ENCODE peak calls at places on chromosomes 3 and 15, in five cellular contexts. W is bronchial epithelial cell, D is left ventricle myocardium inferior, Z is PC-3, Y is adrenal gland. N is an unnamed sample.

GRCh38 chr3:113668015-113668414 is 28.4 kb downstream of the USF3 start:
- DNase-seq in Y (no peak), W (peak; percentile 9), D (no peak), Z (no peak), N (no peak)

GRCh38 chr3:24829011-24829581 is 334.4 kb upstream of the THRB start:
- DNase-seq in Z (no peak), W (no peak), Y (no peak), D (peak; percentile 38), N (peak; percentile 15)

GRCh38 chr3:48715179-48715800 is 1.7 kb downstream of the IP6K2 start:
- DNase-seq in D (no peak), W (peak; percentile 37), Z (peak; percentile 23), Y (peak; percentile 63), N (no peak)

GRCh38 chr15:93241696-93242585 is 152.9 kb upstream of the RGMA start:
- DNase-seq in D (no peak), W (no peak), Y (no peak), Z (no peak), N (no peak)

GRCh38 chr3:53956591-53956990 is 64.9 kb upstream of the SELENOK start:
- DNase-seq in Z (no peak), Y (no peak), D (no peak), W (no peak), N (no peak)

GRCh38 chr3:141878812-141879211 is 2.4 kb downstream of the ATP1B3 start:
- DNase-seq in Z (no peak), D (no peak), W (peak; percentile 15), Y (no peak), N (no peak)

GRCh38 chr3:13229291-13229949 is 156.2 kb upstream of the IQSEC1 start:
- DNase-seq in Y (no peak), Z (peak; percentile 92), D (no peak), W (peak; percentile 84), N (no peak)

GRCh38 chr3:122092460-122093165 is 37.5 kb downstream of the CD86 start:
- DNase-seq in D (peak; percentile 16), Y (peak; percentile 76), Z (peak; percentile 81), W (peak; percentile 75), N (no peak)

GRCh38 chr3:98690876-98691275 is 72.3 kb upstream of the ST3GAL6 start:
- DNase-seq in D (no peak), W (peak; percentile 44), Y (no peak), Z (peak; percentile 39), N (no peak)

GRCh38 chr3:194537732-194538247 is 51.0 kb upstream of the ATP13A3 start:
- DNase-seq in Z (peak; percentile 93), D (no peak), W (peak; percentile 58), Y (peak; percentile 84), N (no peak)

GRCh38 chr3:189712906-189713483 is 81.8 kb downstream of the TP63 start:
- DNase-seq in D (no peak), W (peak; percentile 84), Y (no peak), Z (peak; percentile 88), N (no peak)

DNA sequence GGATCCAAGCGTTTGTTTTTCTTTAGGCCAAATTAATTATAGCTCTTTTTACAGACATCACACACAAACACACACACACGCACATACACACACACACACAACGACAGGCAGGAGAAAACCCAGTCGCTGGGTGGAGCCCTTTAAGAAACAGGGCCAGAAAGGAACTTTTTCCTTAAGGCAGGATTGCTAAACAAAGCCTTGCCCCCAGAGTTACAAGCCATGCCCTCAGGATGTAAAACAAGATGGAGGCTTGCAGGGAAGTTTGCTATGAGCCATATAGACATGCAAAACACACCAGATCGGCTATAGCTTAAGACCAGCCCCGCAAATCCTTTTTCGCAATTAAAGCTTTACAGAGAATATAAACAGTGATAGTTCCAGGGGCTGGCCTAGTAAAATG is 16.3 kb upstream of the IQCF2 start:
- DNase-seq in Y (no peak), Z (no peak), W (no peak), D (no peak), N (no peak)
- TF ChIP-seq CTCF in Y (no peak), Z (no peak), W (no peak), D (no peak), N (no peak)

GRCh38 chr3:117016359-117016758 is 306.8 kb downstream of the TUSC7 start:
- DNase-seq in D (no peak), Z (no peak), Y (no peak), W (no peak), N (no peak)
- TF ChIP-seq CTCF in D (no peak), Z (no peak), Y (no peak), W (no peak), N (no peak)

GRCh38 chr3:20930034-20930433 is 744.0 kb upstream of the SGO1 start:
- DNase-seq in W (peak; percentile 41), Z (peak; percentile 37), Y (no peak), D (no peak), N (no peak)
- TF ChIP-seq CTCF in W (peak; percentile 30), Z (peak; percentile 66), Y (peak; percentile 26), D (peak; percentile 44), N (no peak)

GRCh38 chr3:124559650-124560405 is 170.4 kb upstream of the UMPS start:
- DNase-seq in Z (peak; percentile 95), D (peak; percentile 54), W (peak; percentile 71), Y (peak; percentile 86), N (peak; percentile 31)
- TF ChIP-seq CTCF in Z (peak; percentile 98), D (peak; percentile 91), W (peak; percentile 86), Y (peak; percentile 79), N (peak; percentile 87)

GRCh38 chr3:3552741-3553140 is 246.5 kb upstream of the LRRN1 start:
- DNase-seq in Y (no peak), Z (no peak), D (no peak), W (peak; percentile 26), N (no peak)
- TF ChIP-seq CTCF in Y (no peak), Z (no peak), D (no peak), W (no peak), N (no peak)

DNA sequence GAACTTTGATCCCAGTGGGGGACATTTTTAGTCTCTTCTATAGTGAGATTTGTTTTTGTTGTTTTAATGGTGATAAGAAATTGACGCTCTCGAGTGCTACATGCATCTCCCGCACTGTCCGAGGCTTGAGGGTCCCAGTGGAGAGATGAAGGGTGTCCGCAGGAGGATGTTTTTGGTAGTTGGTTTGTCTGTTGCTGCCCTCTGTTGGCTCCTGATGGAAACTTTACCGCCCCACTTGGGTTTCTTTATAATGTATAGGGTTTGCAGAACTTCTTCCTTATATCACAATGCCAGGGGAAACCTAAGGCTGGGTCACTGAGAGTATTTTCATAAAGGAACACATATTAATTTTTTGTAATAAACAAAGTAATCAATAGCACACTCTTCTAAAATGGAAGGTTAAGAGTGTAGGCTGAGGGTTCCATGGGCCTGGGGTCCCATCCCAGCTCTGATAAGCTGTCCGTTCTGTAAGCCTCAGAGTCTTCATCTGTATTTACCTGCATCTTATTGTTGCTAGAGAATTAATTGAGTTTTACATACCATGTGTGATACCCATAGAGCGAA is 185.3 kb upstream of the FEZF2 start:
- DNase-seq in D (no peak), W (peak; percentile 26), Y (no peak), Z (peak; percentile 24), N (no peak)
- TF ChIP-seq CTCF in D (peak; percentile 34), W (peak; percentile 70), Y (peak; percentile 22), Z (peak; percentile 60), N (no peak)

DNA sequence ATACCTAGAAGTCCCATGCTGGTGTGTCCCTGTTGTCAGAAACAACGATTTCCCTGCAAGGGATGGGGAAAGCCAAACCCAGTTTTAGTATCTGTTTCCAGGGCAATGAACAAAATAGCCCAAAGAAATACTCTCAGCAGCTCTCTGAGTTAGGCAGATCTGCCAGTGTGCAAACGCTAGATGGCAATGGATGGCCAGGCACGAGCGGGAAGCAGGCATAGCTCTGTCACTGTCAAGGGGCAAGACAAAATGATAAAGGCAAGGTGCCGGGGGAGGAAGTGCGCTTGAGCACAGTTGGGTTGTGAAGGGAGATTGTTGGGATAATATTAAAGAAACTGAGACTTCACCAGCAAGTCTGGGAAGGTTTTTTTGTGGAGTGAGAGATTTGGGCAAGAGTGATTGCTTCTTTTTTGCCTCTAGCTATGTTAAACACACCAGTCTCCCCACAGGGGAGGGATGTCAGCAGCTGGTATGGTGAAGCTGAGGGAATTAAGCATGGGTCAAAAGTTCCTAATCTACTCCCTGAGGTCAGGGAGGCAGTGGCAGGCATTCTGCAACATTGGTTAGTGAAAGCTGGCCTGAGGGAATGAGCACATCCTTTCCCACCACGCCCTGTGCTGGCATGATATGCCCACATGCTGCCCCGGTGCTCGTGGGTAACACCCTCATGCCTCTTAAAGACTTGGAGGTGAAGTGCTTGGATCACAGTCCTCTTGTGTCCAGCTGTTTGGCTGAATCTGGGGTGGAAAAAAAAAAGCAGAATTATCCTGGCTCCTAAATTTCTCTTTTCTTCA is 117.6 kb downstream of the PDCD6IP start:
- DNase-seq in W (peak; percentile 60), D (no peak), Z (peak; percentile 13), Y (no peak), N (peak; percentile 25)
- TF ChIP-seq CTCF in W (no peak), D (peak; percentile 56), Z (peak; percentile 45), Y (no peak), N (peak; percentile 43)

DNA sequence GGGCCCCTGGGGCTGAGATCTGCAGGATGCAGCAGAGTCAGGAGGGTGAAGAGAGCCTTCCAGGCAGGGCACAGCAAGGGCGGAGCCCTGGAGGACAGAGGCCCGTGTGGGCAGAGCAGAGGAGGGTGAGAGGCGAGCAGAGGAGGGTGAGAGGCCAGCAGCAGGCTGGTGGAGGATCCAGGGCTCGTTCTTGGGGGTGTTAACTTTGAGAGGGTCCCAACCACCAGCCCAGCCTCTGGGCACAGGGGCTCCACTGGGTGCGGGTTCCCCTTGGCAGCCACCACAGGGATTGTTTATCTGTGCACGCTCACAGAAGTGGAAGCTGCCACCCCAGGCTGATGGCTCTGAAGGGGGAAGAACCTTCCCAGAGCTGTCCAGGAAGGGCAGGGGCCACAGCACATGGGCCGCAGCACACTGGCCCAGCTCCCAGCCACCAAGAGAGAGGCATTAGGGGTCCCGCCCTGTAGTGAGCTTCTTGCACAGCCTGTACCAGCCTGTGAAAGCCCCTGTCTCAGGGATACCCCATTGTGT is 9.3 kb upstream of the PLXND1 start:
- DNase-seq in Y (peak; percentile 22), W (no peak), D (peak; percentile 38), Z (no peak), N (no peak)
- TF ChIP-seq CTCF in Y (no peak), W (no peak), D (no peak), Z (no peak), N (no peak)